ENCODE peak calls at places on chromosomes 16 and 17, in eight cellular contexts. C is GM20000; Y is astrocyte of the spinal cord; F is HFFc6; I is CD4-positive, alpha-beta T cell; V is thoracic aorta; T is upper lobe of right lung; R is fibroblast of mammary gland. O is an unnamed sample.

GRCh38 chr16:84847554-84848415 is 28.0 kb downstream of the CRISPLD2 start:
- DNase-seq in C (no peak), Y (no peak), F (no peak), I (no peak), V (no peak), T (no peak), R (no peak), O (no peak)

GRCh38 chr16:81466351-81466960 is 21.8 kb downstream of the CMIP start:
- DNase-seq in C (no peak), Y (no peak), F (no peak), I (no peak), V (no peak), T (no peak), R (peak; percentile 48), O (no peak)

GRCh38 chr17:35801583-35802224 is 6.3 kb upstream of the MMP28 start:
- DNase-seq in C (no peak), Y (peak; percentile 85), F (no peak), I (no peak), V (no peak), T (peak; percentile 75), R (peak; percentile 47), O (peak; percentile 25)

GRCh38 chr17:9175700-9176467 is 154.6 kb downstream of the NTN1 start:
- DNase-seq in C (no peak), Y (no peak), F (no peak), I (no peak), V (no peak), T (no peak), R (no peak), O (no peak)

GRCh38 chr17:2982854-2983636 is 80.4 kb downstream of the OR1D5 start:
- DNase-seq in C (no peak), Y (peak; percentile 64), F (peak; percentile 77), I (no peak), V (peak; percentile 29), T (peak; percentile 74), R (peak; percentile 82), O (no peak)

GRCh38 chr16:6317924-6318323 is 1014.7 kb upstream of the RBFOX1 start:
- DNase-seq in C (no peak), Y (no peak), F (no peak), I (no peak), V (no peak), T (no peak), R (no peak), O (no peak)

GRCh38 chr17:45102856-45103255 is 29.5 kb downstream of the PLCD3 start:
- DNase-seq in C (no peak), Y (no peak), F (no peak), I (no peak), V (no peak), T (no peak), R (no peak), O (no peak)

GRCh38 chr17:40122944-40123810 is 1.4 kb downstream of the MSL1 start:
- DNase-seq in C (peak; percentile 70), Y (peak; percentile 46), F (no peak), I (peak; percentile 42), V (no peak), T (peak; percentile 66), R (no peak), O (peak; percentile 62)

GRCh38 chr17:36911007-36911406 is 26.3 kb upstream of the LHX1 start:
- DNase-seq in C (no peak), Y (no peak), F (no peak), I (no peak), V (no peak), T (no peak), R (no peak), O (no peak)

GRCh38 chr17:616407-616806 is 98.2 kb downstream of the VPS53 start:
- DNase-seq in C (no peak), Y (no peak), F (no peak), I (no peak), V (no peak), T (no peak), R (no peak), O (no peak)

DNA sequence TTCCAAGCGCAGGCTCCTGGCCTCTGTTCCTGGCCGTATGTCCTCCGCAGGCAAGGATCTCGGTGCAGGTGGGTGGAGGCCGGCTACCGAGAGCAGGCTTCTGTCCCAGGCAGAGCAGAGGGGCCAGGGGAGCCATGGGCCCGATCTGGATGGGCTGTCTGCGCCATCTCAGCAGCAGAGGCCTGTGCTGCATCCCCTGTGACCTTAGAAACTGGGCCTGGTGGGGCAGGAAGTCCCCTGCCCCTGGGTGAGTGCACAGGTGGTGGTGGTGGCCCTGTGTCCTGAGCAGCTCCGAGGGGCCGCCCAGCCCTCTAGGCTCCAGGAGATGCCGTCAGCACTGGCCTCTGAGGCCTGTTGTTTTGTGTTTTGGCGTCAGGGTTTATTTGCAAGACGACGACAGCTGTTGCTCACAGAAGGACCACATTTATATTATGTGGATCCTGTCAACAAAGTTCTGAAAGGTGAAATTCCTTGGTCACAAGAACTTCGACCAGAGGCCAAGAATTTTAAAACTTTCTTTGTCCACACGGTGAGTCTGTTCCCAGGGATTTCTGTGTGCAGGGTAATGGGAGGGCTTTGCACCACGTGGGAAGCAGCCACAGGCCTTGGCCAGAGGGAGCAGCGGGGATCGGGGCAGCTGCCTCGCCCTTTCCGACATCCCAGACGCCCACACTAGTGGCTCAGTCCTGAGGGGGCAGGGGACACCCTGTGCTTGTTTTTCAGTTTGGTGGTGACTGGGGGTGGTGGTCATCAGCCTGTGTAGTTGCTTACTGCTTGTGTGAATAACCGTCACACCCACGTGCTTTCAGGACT is 59.1 kb downstream of the PDPK1 start:
- DNase-seq in C (no peak), Y (no peak), F (no peak), I (no peak), V (no peak), T (peak; percentile 51), R (no peak), O (no peak)
- TF ChIP-seq CTCF in C (no peak), Y (no peak), F (no peak), I (no peak), V (no peak), T (no peak), R (no peak), O (no peak)

GRCh38 chr16:87575027-87575804 is 27.1 kb upstream of the JPH3 start:
- DNase-seq in C (no peak), Y (no peak), F (no peak), I (no peak), V (no peak), T (no peak), R (no peak), O (no peak)
- TF ChIP-seq CTCF in C (no peak), Y (no peak), F (peak; percentile 5), I (no peak), V (no peak), T (no peak), R (no peak), O (no peak)

DNA sequence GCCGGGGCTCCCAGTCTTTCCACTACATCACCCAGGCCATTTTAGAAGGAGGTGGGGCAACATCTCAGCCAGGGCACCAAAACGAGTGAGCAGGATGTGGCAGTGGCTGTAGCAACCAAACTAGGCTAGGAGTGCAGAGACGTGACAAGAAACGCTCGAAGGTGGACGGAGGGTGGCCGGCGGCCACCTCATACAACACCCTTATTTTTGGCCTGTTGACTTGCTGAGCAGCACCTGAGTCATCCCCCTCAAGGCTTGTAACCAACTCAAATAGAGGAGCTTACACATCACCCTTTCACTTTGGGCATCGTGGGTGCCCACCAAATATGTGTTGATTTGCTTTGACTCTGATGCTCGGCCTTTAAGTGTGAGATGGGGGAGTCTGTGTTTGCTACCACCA is 23.7 kb upstream of the SOX9 start:
- DNase-seq in C (no peak), Y (no peak), F (no peak), I (no peak), V (no peak), T (no peak), R (no peak), O (no peak)
- TF ChIP-seq CTCF in C (no peak), Y (no peak), F (no peak), I (no peak), V (no peak), T (no peak), R (no peak), O (no peak)

DNA sequence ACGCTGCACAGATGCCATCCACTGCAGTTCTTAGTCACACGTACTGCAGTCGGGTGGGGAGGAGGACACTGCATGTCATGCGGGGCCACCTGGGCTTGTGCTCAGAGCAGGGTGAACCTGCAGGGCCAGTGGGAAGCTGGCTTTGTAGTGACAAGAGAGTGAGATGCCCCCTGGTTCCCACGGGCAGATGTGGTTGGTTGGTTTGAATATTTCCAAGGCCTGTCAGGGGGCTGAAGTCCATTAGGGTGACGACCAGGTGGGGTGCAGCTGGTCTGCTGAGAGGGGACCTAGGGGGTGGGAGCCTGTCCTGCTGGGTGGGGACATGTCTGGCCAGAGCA is 14.3 kb downstream of the ZNF213 start:
- DNase-seq in C (peak; percentile 14), Y (no peak), F (no peak), I (no peak), V (no peak), T (no peak), R (no peak), O (no peak)
- TF ChIP-seq CTCF in C (no peak), Y (no peak), F (no peak), I (no peak), V (no peak), T (no peak), R (no peak), O (no peak)

GRCh38 chr17:43530303-43531081 is 15.6 kb downstream of the ETV4 start:
- DNase-seq in C (no peak), Y (peak; percentile 97), F (peak; percentile 50), I (no peak), V (no peak), T (peak; percentile 75), R (peak; percentile 89), O (no peak)
- TF ChIP-seq CTCF in C (no peak), Y (no peak), F (no peak), I (no peak), V (no peak), T (no peak), R (no peak), O (no peak)

GRCh38 chr17:77022766-77023165 is 118.0 kb upstream of the SEC14L1 start:
- DNase-seq in C (no peak), Y (no peak), F (no peak), I (no peak), V (no peak), T (no peak), R (no peak), O (no peak)
- TF ChIP-seq CTCF in C (no peak), Y (no peak), F (no peak), I (no peak), V (no peak), T (no peak), R (no peak), O (no peak)

GRCh38 chr17:63096426-63096825 is 130.4 kb downstream of the TANC2 start:
- DNase-seq in C (no peak), Y (peak; percentile 51), F (peak; percentile 74), I (no peak), V (no peak), T (no peak), R (peak; percentile 30), O (no peak)

GRCh38 chr17:63099420-63099819 is 133.4 kb downstream of the TANC2 start:
- DNase-seq in C (no peak), Y (no peak), F (no peak), I (no peak), V (no peak), T (no peak), R (no peak), O (no peak)

GRCh38 chr17:63106050-63106449 is 140.0 kb downstream of the TANC2 start:
- DNase-seq in C (no peak), Y (no peak), F (no peak), I (no peak), V (no peak), T (no peak), R (no peak), O (no peak)

GRCh38 chr17:63102034-63102433 is 136.0 kb downstream of the TANC2 start:
- DNase-seq in C (no peak), Y (no peak), F (no peak), I (no peak), V (no peak), T (no peak), R (no peak), O (no peak)
- TF ChIP-seq CTCF in C (no peak), Y (no peak), F (no peak), I (no peak), V (no peak), T (no peak), R (no peak), O (no peak)

O was measured in activated CD8-positive, alpha-beta T cell treated with anti-CD3 and anti-CD28 coated beads for 36 hours.